ENCODE peak calls at places on chromosomes 1 and 21, in seven cellular contexts. K is trophoblast cell, D is IMR-90, E is HAP-1, O is tibial artery, L is kidney epithelial cell, T is bronchial epithelial cell. R is an unnamed sample.
A peak's percentile ranks its signal among the peaks of the same experiment; 100 is the strongest.

GRCh38 chr1:9440763-9441194 is 98.5 kb upstream of the SLC25A33 start:
- DNase-seq in K (no peak), D (no peak), E (no peak), O (no peak), L (no peak), T (no peak), R (no peak)

GRCh38 chr1:110216844-110217444 is 6.8 kb downstream of the KCNC4 start:
- DNase-seq in K (no peak), D (no peak), E (no peak), O (no peak), L (no peak), T (no peak), R (no peak)

GRCh38 chr1:46134660-46135331 is 2.4 kb upstream of the PIK3R3 start:
- DNase-seq in K (no peak), D (peak; percentile 95), E (no peak), O (no peak), L (no peak), T (peak; percentile 95), R (no peak)

GRCh38 chr21:32307706-32308105 is 9.1 kb downstream of the MRAP start:
- DNase-seq in K (no peak), D (peak; percentile 55), E (no peak), O (no peak), L (no peak), T (no peak), R (no peak)

GRCh38 chr1:165403835-165404482 is 41.0 kb downstream of the RXRG start:
- DNase-seq in K (peak; percentile 17), D (no peak), E (no peak), O (no peak), L (no peak), T (peak; percentile 27), R (peak; percentile 29)

GRCh38 chr1:20158358-20159070 is 19.4 kb downstream of the PLA2G2F start:
- DNase-seq in K (no peak), D (no peak), E (no peak), O (no peak), L (no peak), T (peak; percentile 38), R (no peak)

GRCh38 chr1:15852036-15852827 is 4.7 kb downstream of the SPEN start:
- DNase-seq in K (no peak), D (peak; percentile 44), E (peak; percentile 71), O (no peak), L (no peak), T (no peak), R (no peak)

GRCh38 chr1:155322953-155323728 is 2.4 kb downstream of the RUSC1 start:
- DNase-seq in K (peak; percentile 93), D (peak; percentile 93), E (peak; percentile 94), O (peak; percentile 94), L (peak; percentile 81), T (peak; percentile 81), R (no peak)

GRCh38 chr1:180311011-180311730 is 81.1 kb downstream of the LHX4 start:
- DNase-seq in K (peak; percentile 54), D (peak; percentile 80), E (no peak), O (no peak), L (no peak), T (peak; percentile 29), R (no peak)

GRCh38 chr1:25183126-25183980 is 48.9 kb downstream of the SYF2 start:
- DNase-seq in K (no peak), D (no peak), E (no peak), O (no peak), L (no peak), T (no peak), R (no peak)

GRCh38 chr1:235646463-235646862 is 3.1 kb downstream of the GNG4 start:
- DNase-seq in K (no peak), D (no peak), E (no peak), O (no peak), L (no peak), T (no peak), R (no peak)

GRCh38 chr1:230825061-230825803 is 43.1 kb downstream of the C1orf198 start:
- DNase-seq in K (peak; percentile 88), D (peak; percentile 86), E (no peak), O (no peak), L (no peak), T (peak; percentile 84), R (no peak)

GRCh38 chr1:219000606-219001005 is 173.1 kb upstream of the LYPLAL1 start:
- DNase-seq in K (no peak), D (peak; percentile 27), E (peak; percentile 95), O (no peak), L (no peak), T (peak; percentile 24), R (no peak)

GRCh38 chr1:91529856-91530255 is 29.2 kb downstream of the CDC7 start:
- DNase-seq in K (no peak), D (peak; percentile 73), E (peak; percentile 18), O (no peak), L (no peak), T (peak; percentile 77), R (no peak)

GRCh38 chr1:155241069-155241679 is 14.1 kb downstream of the ENTREP3 start:
- DNase-seq in K (peak; percentile 69), D (peak; percentile 83), E (peak; percentile 75), O (peak; percentile 80), L (no peak), T (peak; percentile 77), R (no peak)

GRCh38 chr1:9058465-9058864 is 11.0 kb downstream of the SLC2A5 start:
- DNase-seq in K (peak; percentile 25), D (peak; percentile 34), E (no peak), O (no peak), L (no peak), T (no peak), R (no peak)

GRCh38 chr1:165117482-165117881 is 239.0 kb downstream of the LMX1A start:
- DNase-seq in K (no peak), D (no peak), E (no peak), O (no peak), L (no peak), T (no peak), R (no peak)

GRCh38 chr1:116676291-116676690 is 8.8 kb upstream of the IGSF3 start:
- DNase-seq in K (no peak), D (no peak), E (no peak), O (no peak), L (no peak), T (no peak), R (no peak)

GRCh38 chr1:84856871-84857270 is 36.1 kb downstream of the LPAR3 start:
- DNase-seq in K (no peak), D (no peak), E (no peak), O (no peak), L (no peak), T (no peak), R (no peak)

GRCh38 chr1:97989094-97989680 is 68.4 kb upstream of the DPYD start:
- DNase-seq in K (peak; percentile 10), D (peak; percentile 73), E (no peak), O (no peak), L (no peak), T (peak; percentile 58), R (no peak)

GRCh38 chr1:234624718-234625117 is 14.7 kb upstream of the IRF2BP2 start:
- DNase-seq in K (no peak), D (no peak), E (no peak), O (no peak), L (no peak), T (no peak), R (no peak)

GRCh38 chr1:65168867-65169266 is 20.9 kb downstream of the AK4 start:
- DNase-seq in K (no peak), D (no peak), E (no peak), O (no peak), L (no peak), T (no peak), R (no peak)

GRCh38 chr1:186059752-186060151 is 315.3 kb downstream of the TPR start:
- DNase-seq in K (no peak), D (no peak), E (no peak), O (no peak), L (no peak), T (peak; percentile 86), R (no peak)

GRCh38 chr1:164675342-164675904 is 116.4 kb downstream of the PBX1 start:
- DNase-seq in K (no peak), D (peak; percentile 17), E (no peak), O (no peak), L (peak; percentile 9), T (peak; percentile 67), R (no peak)

GRCh38 chr1:14913475-14914155 is 239.9 kb upstream of the TMEM51 start:
- DNase-seq in K (no peak), D (no peak), E (no peak), O (no peak), L (no peak), T (peak; percentile 78), R (no peak)

GRCh38 chr1:197905699-197906351 is 3.4 kb downstream of the C1orf53 start:
- DNase-seq in K (no peak), D (no peak), E (no peak), O (no peak), L (no peak), T (no peak), R (no peak)
- H3K27me3 ChIP-seq in K (peaks cover 43% of the 10 kb centered on the region), D (peaks cover 38% of the 10 kb centered on the region), E (no peaks in the 10 kb centered on the region), O (no peaks in the 10 kb centered on the region), L (peaks cover 43% of the 10 kb centered on the region), T (peaks cover 17% of the 10 kb centered on the region), R (peaks cover 62% of the 10 kb centered on the region)

DNA sequence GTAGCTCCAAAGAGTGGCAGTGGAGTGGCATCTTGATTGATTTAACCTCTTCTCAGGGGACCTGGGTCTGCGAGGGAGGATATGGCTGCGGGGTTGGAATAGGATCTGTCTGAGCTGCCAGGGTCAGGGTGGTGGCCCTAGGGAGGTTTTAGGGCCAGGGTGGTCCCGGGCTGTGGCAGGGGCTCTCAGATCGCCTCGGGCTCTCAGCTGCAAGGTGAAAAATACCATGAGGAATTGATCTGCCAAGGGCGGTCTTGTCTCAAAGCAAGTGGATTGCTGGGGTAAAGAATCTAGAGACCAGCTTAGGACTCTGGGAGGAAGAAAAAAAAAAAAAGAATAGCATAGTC is 3.7 kb downstream of the SIM2 start:
- DNase-seq in K (no peak), D (no peak), E (no peak), O (no peak), L (no peak), T (no peak), R (no peak)
- H3K27me3 ChIP-seq in K (peaks cover 98% of the 10 kb centered on the region), D (peaks cover 95% of the 10 kb centered on the region), E (no peaks in the 10 kb centered on the region), O (peaks cover 3% of the 10 kb centered on the region), L (peaks cover 96% of the 10 kb centered on the region), T (peaks cover 70% of the 10 kb centered on the region), R (peaks cover 98% of the 10 kb centered on the region)

GRCh38 chr1:217369271-217369981 is 261.5 kb downstream of the GPATCH2 start:
- DNase-seq in K (no peak), D (no peak), E (no peak), O (no peak), L (no peak), T (peak; percentile 63), R (no peak)
- H3K27me3 ChIP-seq in K (no peaks in the 10 kb centered on the region), D (no peaks in the 10 kb centered on the region), E (no peaks in the 10 kb centered on the region), O (no peaks in the 10 kb centered on the region), L (no peaks in the 10 kb centered on the region), T (no peaks in the 10 kb centered on the region), R (peaks cover 4% of the 10 kb centered on the region)

GRCh38 chr1:160094806-160095205 is 3.6 kb downstream of the IGSF8 start:
- DNase-seq in K (no peak), D (no peak), E (no peak), O (no peak), L (no peak), T (no peak), R (no peak)

GRCh38 chr1:160093069-160093395 is 5.4 kb downstream of the IGSF8 start:
- DNase-seq in K (no peak), D (no peak), E (no peak), O (no peak), L (no peak), T (no peak), R (no peak)

GRCh38 chr1:160094291-160094625 is 4.2 kb downstream of the IGSF8 start:
- DNase-seq in K (no peak), D (no peak), E (no peak), O (no peak), L (no peak), T (no peak), R (no peak)

GRCh38 chr1:160092366-160093068 is 5.9 kb downstream of the IGSF8 start:
- DNase-seq in K (no peak), D (no peak), E (no peak), O (no peak), L (no peak), T (no peak), R (no peak)

GRCh38 chr1:160093624-160094290 is 4.7 kb downstream of the IGSF8 start:
- DNase-seq in K (no peak), D (no peak), E (no peak), O (no peak), L (no peak), T (no peak), R (no peak)
- H3K27me3 ChIP-seq in K (no peaks in the 10 kb centered on the region), D (no peaks in the 10 kb centered on the region), E (no peaks in the 10 kb centered on the region), O (no peaks in the 10 kb centered on the region), L (no peaks in the 10 kb centered on the region), T (no peaks in the 10 kb centered on the region), R (no peaks in the 10 kb centered on the region)